ENCODE peak calls at places on chromosomes 13 and 19, in six cellular contexts. Y is lower leg skin; S is Calu3; B is activated effector memory CD4-positive, alpha-beta T cell treated with Interleukin-2 at 50 U/mL for 16 hours; L is mesothelial cell of epicardium; G is tibial nerve. U is an unnamed sample.

GRCh38 chr19:55080121-55080914 is 4.6 kb downstream of the EPS8L1 start:
- DNase-seq in Y (no peak), B (peak; percentile 47), S (no peak), G (no peak), L (peak; percentile 56), U (peak; percentile 75)

GRCh38 chr13:30908416-30908980 is 2.4 kb downstream of the MEDAG start:
- DNase-seq in B (no peak), Y (no peak), S (no peak), G (peak; percentile 55), L (no peak), U (no peak)

GRCh38 chr13:26961890-26962615 is 201.5 kb upstream of the GPR12 start:
- DNase-seq in B (no peak), S (peak; percentile 49), L (no peak), Y (no peak), G (no peak), U (no peak)

GRCh38 chr13:50592412-50593145 is 250.9 kb downstream of the DLEU7 start:
- DNase-seq in B (no peak), S (no peak), L (no peak), G (no peak), Y (no peak), U (no peak)

GRCh38 chr13:29532821-29533220 is 62.7 kb downstream of the SLC7A1 start:
- DNase-seq in B (no peak), Y (no peak), S (no peak), L (no peak), G (no peak), U (no peak)

GRCh38 chr19:52188822-52189744 is 769 bp upstream of the PPP2R1A start:
- DNase-seq in S (peak; percentile 5), L (peak; percentile 95), Y (peak; percentile 79), G (peak; percentile 47), B (no peak), U (peak; percentile 9)

GRCh38 chr19:14337510-14337909 is 43.7 kb upstream of the ADGRE5 start:
- DNase-seq in B (no peak), G (no peak), Y (no peak), S (no peak), L (no peak), U (peak; percentile 27)

GRCh38 chr19:38735257-38735686 is 9.0 kb downstream of the CAPN12 start:
- DNase-seq in B (no peak), G (no peak), S (peak; percentile 54), Y (peak; percentile 22), L (no peak), U (no peak)

GRCh38 chr19:2038284-2039081 is 12.6 kb downstream of the MKNK2 start:
- DNase-seq in G (no peak), Y (peak; percentile 13), S (no peak), B (no peak), L (no peak), U (no peak)

GRCh38 chr13:50664961-50665360 is 178.5 kb downstream of the DLEU7 start:
- DNase-seq in G (no peak), Y (no peak), L (no peak), S (no peak), B (no peak), U (no peak)

GRCh38 chr19:49328741-49329140 is 3.8 kb upstream of the SLC6A16 start:
- DNase-seq in B (no peak), S (no peak), Y (no peak), L (no peak), G (no peak), U (no peak)

GRCh38 chr19:3413796-3414327 is 47.5 kb downstream of the NFIC start:
- DNase-seq in L (no peak), G (no peak), B (no peak), Y (no peak), S (no peak), U (no peak)

GRCh38 chr19:30448386-30449130 is 76.4 kb downstream of the ZNF536 start:
- DNase-seq in G (no peak), L (no peak), Y (no peak), B (no peak), S (no peak), U (no peak)

GRCh38 chr13:32211788-32212187 is 103.4 kb downstream of the ZAR1L start:
- DNase-seq in Y (no peak), L (no peak), S (no peak), B (no peak), G (no peak), U (no peak)

GRCh38 chr13:65656740-65657329 is 1573.3 kb downstream of the PCDH9 start:
- DNase-seq in Y (no peak), L (no peak), B (no peak), G (no peak), S (no peak), U (no peak)

GRCh38 chr13:102128216-102128800 is 273.5 kb downstream of the FGF14 start:
- DNase-seq in B (no peak), S (no peak), L (no peak), G (no peak), Y (peak; percentile 39), U (no peak)

GRCh38 chr13:83845121-83845520 is 37.2 kb downstream of the SLITRK1 start:
- DNase-seq in L (no peak), G (no peak), Y (no peak), B (no peak), S (no peak), U (no peak)

GRCh38 chr13:45133396-45134118 is 13.2 kb downstream of the GTF2F2 start:
- DNase-seq in B (no peak), S (no peak), Y (no peak), L (no peak), G (no peak), U (no peak)

GRCh38 chr19:4939466-4939865 is 29.4 kb upstream of the KDM4B start:
- DNase-seq in B (no peak), S (no peak), G (no peak), L (no peak), Y (no peak), U (no peak)

GRCh38 chr19:48969276-48970138 is 4.4 kb downstream of the FTL start:
- DNase-seq in S (no peak), Y (no peak), L (no peak), B (no peak), G (no peak), U (no peak)

GRCh38 chr19:7699422-7700127 is 2.4 kb downstream of the FCER2 start:
- DNase-seq in B (no peak), S (no peak), Y (no peak), L (no peak), G (no peak), U (no peak)

GRCh38 chr13:75792526-75793187 is 156.5 kb downstream of the LMO7 start:
- DNase-seq in S (peak; percentile 9), G (no peak), Y (no peak), L (no peak), B (no peak), U (no peak)

GRCh38 chr19:13622727-13623126 is 116.4 kb upstream of the CACNA1A start:
- DNase-seq in G (no peak), B (no peak), L (no peak), S (no peak), Y (no peak), U (no peak)

GRCh38 chr13:71866173-71867091 is 572 bp downstream of the DACH1 start:
- DNase-seq in Y (no peak), L (peak; percentile 24), B (no peak), S (peak; percentile 22), G (no peak), U (no peak)

GRCh38 chr19:34556500-34556899 is 74.9 kb downstream of the WTIP start:
- DNase-seq in G (peak; percentile 12), B (no peak), S (peak; percentile 60), L (no peak), Y (no peak), U (no peak)

GRCh38 chr13:86870388-86870966 is 800.7 kb upstream of the SLITRK5 start:
- DNase-seq in Y (no peak), S (peak; percentile 0), B (no peak), G (no peak), L (no peak), U (no peak)

GRCh38 chr19:51749979-51750378 is 1.7 kb downstream of the FPR1 start:
- DNase-seq in Y (no peak), G (no peak), S (no peak), L (no peak), B (no peak), U (no peak)

GRCh38 chr19:11420429-11420893 is 1.3 kb upstream of the RGL3 start:
- DNase-seq in S (peak; percentile 11), Y (no peak), B (no peak), L (no peak), G (peak; percentile 36), U (no peak)

GRCh38 chr19:5719274-5719960 is 529 bp downstream of the LONP1 start:
- DNase-seq in B (no peak), S (no peak), Y (peak; percentile 34), G (no peak), L (no peak), U (peak; percentile 40)

GRCh38 chr13:28493740-28494536 is 990 bp downstream of the FLT1 start:
- DNase-seq in S (no peak), B (no peak), Y (no peak), L (no peak), G (no peak), U (no peak)

GRCh38 chr13:99382428-99383133 is 75.4 kb upstream of the GPR183 start:
- DNase-seq in Y (peak; percentile 14), S (no peak), L (no peak), G (no peak), B (no peak), U (no peak)

GRCh38 chr19:38263696-38264485 is 482 bp upstream of the SPINT2 start:
- DNase-seq in B (peak; percentile 63), S (peak; percentile 100), G (no peak), L (peak; percentile 88), Y (peak; percentile 71), U (peak; percentile 75)

GRCh38 chr19:38842439-38843174 is 7.2 kb downstream of the HNRNPL start:
- DNase-seq in Y (no peak), L (no peak), B (peak; percentile 58), S (no peak), G (no peak), U (peak; percentile 69)

GRCh38 chr19:46297700-46298476 is 1.0 kb downstream of the HIF3A start:
- DNase-seq in S (no peak), Y (peak; percentile 66), G (peak; percentile 59), B (no peak), L (no peak), U (no peak)